ENCODE peak calls at places on chromosomes 5 and 9, in seven cellular contexts. A is globus pallidus; C is HuH-7.5; G is HFFc6; Z is Karpas-422; I is activated naive CD4-positive, alpha-beta T cell; W is 8988T. B is an unnamed sample.

GRCh38 chr5:81389015-81389414 is 4.9 kb downstream of the ACOT12 start:
- DNase-seq in I (no peak), Z (peak; percentile 41), C (no peak), A (no peak), W (no peak), G (no peak), B (no peak)

GRCh38 chr5:172356527-172356926 is 73.0 kb upstream of the UBTD2 start:
- DNase-seq in Z (no peak), C (no peak), I (no peak), A (no peak), W (no peak), G (no peak), B (no peak)

GRCh38 chr5:62671479-62671878 is 92.9 kb downstream of the LRRC70 start:
- DNase-seq in I (no peak), Z (no peak), C (no peak), W (no peak), G (no peak), A (no peak), B (no peak)

GRCh38 chr5:116360008-116360853 is 214.4 kb downstream of the SEMA6A start:
- DNase-seq in I (no peak), Z (no peak), G (no peak), A (peak; percentile 24), C (no peak), W (no peak), B (no peak)

GRCh38 chr9:88179080-88179521 is 40.8 kb upstream of the SPATA31C2 start:
- DNase-seq in G (no peak), A (no peak), W (no peak), I (no peak), C (no peak), Z (no peak), B (no peak)

GRCh38 chr5:42718591-42718990 is 38.0 kb upstream of the CCDC152 start:
- DNase-seq in G (no peak), C (no peak), A (no peak), W (no peak), I (no peak), Z (no peak), B (peak; percentile 74)

GRCh38 chr5:95686661-95687060 is 3.9 kb upstream of the SPATA9 start:
- DNase-seq in A (no peak), Z (no peak), C (no peak), G (peak; percentile 36), I (no peak), W (no peak), B (peak; percentile 62)

GRCh38 chr5:64451551-64451950 is 54.3 kb upstream of the RGS7BP start:
- DNase-seq in I (no peak), Z (no peak), G (no peak), W (no peak), A (no peak), C (peak; percentile 0), B (no peak)

GRCh38 chr9:12716823-12717222 is 23.6 kb downstream of the TYRP1 start:
- DNase-seq in C (no peak), W (no peak), A (no peak), Z (no peak), G (no peak), I (no peak), B (no peak)

GRCh38 chr5:159788835-159789331 is 127.4 kb upstream of the ADRA1B start:
- DNase-seq in W (no peak), A (no peak), G (no peak), I (no peak), C (no peak), Z (no peak), B (no peak)

GRCh38 chr9:93126151-93126781 is 7.8 kb downstream of the NINJ1 start:
- DNase-seq in G (no peak), C (no peak), Z (no peak), W (peak; percentile 15), I (peak; percentile 23), A (no peak), B (no peak)

GRCh38 chr5:170280090-170280493 is 17.5 kb downstream of the LCP2 start:
- DNase-seq in W (no peak), G (no peak), Z (no peak), I (no peak), C (no peak), A (no peak), B (no peak)

GRCh38 chr9:99823392-99824377 is 2.0 kb downstream of the NR4A3 start:
- DNase-seq in A (peak; percentile 31), C (peak; percentile 68), G (peak; percentile 35), W (peak; percentile 69), I (peak; percentile 23), Z (peak; percentile 53), B (peak; percentile 57)

GRCh38 chr9:76423216-76424177 is 29.3 kb upstream of the RFK start:
- DNase-seq in G (no peak), A (no peak), I (no peak), C (peak; percentile 29), W (no peak), Z (no peak), B (peak; percentile 51)

GRCh38 chr9:35729700-35730485 is 2.1 kb downstream of the TLN1 start:
- DNase-seq in I (no peak), A (peak; percentile 57), W (peak; percentile 87), Z (peak; percentile 60), G (peak; percentile 91), C (peak; percentile 83), B (peak; percentile 95)

GRCh38 chr5:77076961-77077820 is 9.9 kb downstream of the ZBED3 start:
- DNase-seq in Z (no peak), C (no peak), A (peak; percentile 67), W (no peak), I (no peak), G (no peak), B (peak; percentile 49)

GRCh38 chr5:121171834-121172233 is 679.8 kb upstream of the FTMT start:
- DNase-seq in Z (no peak), C (no peak), A (no peak), W (no peak), G (no peak), I (no peak), B (no peak)

GRCh38 chr9:132167192-132167591 is 5.3 kb downstream of the NTNG2 start:
- DNase-seq in Z (no peak), W (no peak), G (no peak), I (no peak), A (no peak), C (no peak), B (no peak)

GRCh38 chr5:13510616-13511015 is 433.9 kb downstream of the DNAH5 start:
- DNase-seq in I (no peak), C (no peak), Z (no peak), A (no peak), W (no peak), G (no peak), B (peak; percentile 40)

GRCh38 chr9:109253637-109254284 is 67.1 kb downstream of the EPB41L4B start:
- DNase-seq in I (no peak), G (peak; percentile 61), Z (no peak), A (no peak), W (peak; percentile 32), C (no peak), B (peak; percentile 99)

GRCh38 chr9:92564479-92564878 is 28.7 kb upstream of the ECM2 start:
- DNase-seq in I (no peak), C (no peak), Z (no peak), G (no peak), W (no peak), A (no peak), B (peak; percentile 75)

GRCh38 chr9:83537331-83538171 is 650 bp downstream of the FRMD3 start:
- DNase-seq in I (no peak), W (no peak), A (no peak), G (no peak), C (no peak), Z (no peak), B (no peak)

GRCh38 chr5:116964438-116964837 is 389.8 kb upstream of the SEMA6A start:
- DNase-seq in G (no peak), A (peak; percentile 53), Z (no peak), W (no peak), I (no peak), C (no peak), B (no peak)

GRCh38 chr9:132241840-132242620 is 80.2 kb downstream of the NTNG2 start:
- DNase-seq in I (peak; percentile 27), A (peak; percentile 23), W (no peak), G (no peak), C (no peak), Z (peak; percentile 75), B (peak; percentile 18)

GRCh38 chr5:142810081-142810480 is 39.9 kb downstream of the ARHGAP26 start:
- DNase-seq in C (no peak), A (peak; percentile 33), G (no peak), Z (no peak), W (no peak), I (no peak), B (no peak)

GRCh38 chr5:35246928-35247644 is 16.8 kb upstream of the PRLR start:
- DNase-seq in W (no peak), Z (no peak), I (no peak), A (peak; percentile 47), C (no peak), G (no peak), B (peak; percentile 55)

GRCh38 chr5:59128646-59129290 is 545.9 kb downstream of the RAB3C start:
- DNase-seq in A (no peak), C (no peak), Z (no peak), G (no peak), I (no peak), W (no peak), B (no peak)

GRCh38 chr5:179221196-179221876 is 123.9 kb downstream of the ADAMTS2 start:
- DNase-seq in Z (no peak), G (no peak), A (no peak), C (no peak), I (no peak), W (no peak), B (no peak)

GRCh38 chr5:106587-106986 is 14.6 kb downstream of the PLEKHG4B start:
- DNase-seq in G (no peak), Z (no peak), C (no peak), A (no peak), W (no peak), I (no peak), B (no peak)

GRCh38 chr5:148998174-148998797 is 64.6 kb downstream of the SH3TC2 start:
- DNase-seq in W (no peak), Z (peak; percentile 91), C (no peak), G (peak; percentile 70), I (no peak), A (peak; percentile 69), B (peak; percentile 83)

GRCh38 chr9:132853482-132853881 is 24.6 kb downstream of the AK8 start:
- DNase-seq in A (no peak), I (no peak), G (no peak), W (no peak), Z (no peak), C (no peak), B (no peak)

GRCh38 chr5:9464478-9464877 is 81.4 kb downstream of the SEMA5A start:
- DNase-seq in W (no peak), C (no peak), G (no peak), A (peak; percentile 26), I (no peak), Z (no peak), B (no peak)

GRCh38 chr9:111833941-111834340 is 39.2 kb upstream of the SHOC1 start:
- DNase-seq in A (no peak), W (no peak), I (no peak), C (no peak), Z (no peak), G (peak; percentile 35), B (no peak)

GRCh38 chr5:160978944-160979343 is 126.9 kb upstream of the ATP10B start:
- DNase-seq in Z (no peak), W (no peak), G (no peak), A (no peak), C (no peak), I (no peak), B (no peak)

GRCh38 chr5:133854554-133854953 is 113.9 kb downstream of the C5orf15 start:
- DNase-seq in C (no peak), A (no peak), Z (no peak), W (no peak), G (no peak), I (no peak), B (no peak)

B was measured in M059J.